ENCODE peak calls at places on chromosomes 3 and 15, in six cellular contexts. N is AG10803; A is NB4; U is pancreas; C is aorta; O is naive thymus-derived CD4-positive, alpha-beta T cell. E is an unnamed sample.

GRCh38 chr15:84903751-84904150 is 19.3 kb downstream of the SLC28A1 start:
- DNase-seq in N (no peak), A (no peak), U (no peak), C (no peak), O (no peak), E (no peak)

GRCh38 chr3:64327039-64327804 is 102.0 kb upstream of the PRICKLE2 start:
- DNase-seq in N (peak; percentile 87), A (no peak), U (no peak), C (peak; percentile 77), O (no peak), E (no peak)

GRCh38 chr15:91186892-91187644 is 87.0 kb downstream of the SV2B start:
- DNase-seq in N (peak; percentile 1), A (peak; percentile 61), U (no peak), C (no peak), O (no peak), E (peak; percentile 42)

GRCh38 chr3:133460809-133461208 is 61.0 kb downstream of the BFSP2 start:
- DNase-seq in N (no peak), A (no peak), U (no peak), C (no peak), O (no peak), E (peak; percentile 65)

GRCh38 chr15:76903251-76903681 is 1.9 kb downstream of the SCAPER start:
- DNase-seq in N (peak; percentile 49), A (peak; percentile 80), U (no peak), C (no peak), O (peak; percentile 15), E (peak; percentile 46)

GRCh38 chr3:127811717-127812116 is 10.6 kb downstream of the MGLL start:
- DNase-seq in N (no peak), A (no peak), U (no peak), C (no peak), O (no peak), E (no peak)

GRCh38 chr3:127448161-127448561 is 142.4 kb downstream of the TPRA1 start:
- DNase-seq in N (peak; percentile 5), A (no peak), U (no peak), C (no peak), O (no peak), E (peak; percentile 9)

GRCh38 chr15:40082195-40082868 is 26.3 kb downstream of the BMF start:
- DNase-seq in N (no peak), A (no peak), U (no peak), C (no peak), O (no peak), E (no peak)

GRCh38 chr15:31392761-31393401 is 66.2 kb downstream of the KLF13 start:
- DNase-seq in N (no peak), A (peak; percentile 37), U (peak; percentile 86), C (peak; percentile 71), O (no peak), E (no peak)

GRCh38 chr15:93173369-93173768 is 84.4 kb upstream of the RGMA start:
- DNase-seq in N (peak; percentile 59), A (no peak), U (no peak), C (no peak), O (no peak), E (no peak)

GRCh38 chr3:41627477-41628087 is 334.3 kb downstream of the ULK4 start:
- DNase-seq in N (no peak), A (no peak), U (no peak), C (no peak), O (no peak), E (no peak)

GRCh38 chr15:79091204-79091867 is 756 bp upstream of the RASGRF1 start:
- DNase-seq in N (no peak), A (peak; percentile 32), U (no peak), C (no peak), O (no peak), E (no peak)

GRCh38 chr3:94130690-94131089 is 67.8 kb downstream of the NSUN3 start:
- DNase-seq in N (no peak), A (no peak), U (no peak), C (no peak), O (no peak), E (no peak)

GRCh38 chr15:67946701-67947100 is 106.9 kb upstream of the RNU6-1 start:
- DNase-seq in N (no peak), A (no peak), U (no peak), C (no peak), O (peak; percentile 2), E (peak; percentile 70)

GRCh38 chr15:80875568-80875967 is 96.4 kb downstream of the CEMIP start:
- DNase-seq in N (no peak), A (no peak), U (no peak), C (peak; percentile 64), O (no peak), E (no peak)

GRCh38 chr3:172156309-172156998 is 117.1 kb downstream of the FNDC3B start:
- DNase-seq in N (no peak), A (no peak), U (peak; percentile 68), C (peak; percentile 63), O (no peak), E (no peak)

GRCh38 chr3:167095976-167096375 is 284.1 kb downstream of the ZBBX start:
- DNase-seq in N (no peak), A (no peak), U (no peak), C (no peak), O (no peak), E (no peak)

GRCh38 chr15:26628879-26629529 is 143.9 kb downstream of the GABRB3 start:
- DNase-seq in N (peak; percentile 71), A (no peak), U (peak; percentile 92), C (peak; percentile 58), O (no peak), E (no peak)

GRCh38 chr15:51095681-51096331 is 1.1 kb upstream of the TNFAIP8L3 start:
- DNase-seq in N (no peak), A (no peak), U (no peak), C (no peak), O (no peak), E (no peak)

GRCh38 chr15:51096976-51097375 is 2.3 kb upstream of the TNFAIP8L3 start:
- DNase-seq in N (no peak), A (no peak), U (no peak), C (no peak), O (no peak), E (no peak)

GRCh38 chr15:51093865-51094605 is 671 bp downstream of the TNFAIP8L3 start:
- DNase-seq in N (peak; percentile 32), A (peak; percentile 58), U (peak; percentile 71), C (peak; percentile 68), O (no peak), E (no peak)

GRCh38 chr15:51093488-51093864 is 1.2 kb downstream of the TNFAIP8L3 start:
- DNase-seq in N (no peak), A (no peak), U (peak; percentile 60), C (no peak), O (no peak), E (no peak)

DNA sequence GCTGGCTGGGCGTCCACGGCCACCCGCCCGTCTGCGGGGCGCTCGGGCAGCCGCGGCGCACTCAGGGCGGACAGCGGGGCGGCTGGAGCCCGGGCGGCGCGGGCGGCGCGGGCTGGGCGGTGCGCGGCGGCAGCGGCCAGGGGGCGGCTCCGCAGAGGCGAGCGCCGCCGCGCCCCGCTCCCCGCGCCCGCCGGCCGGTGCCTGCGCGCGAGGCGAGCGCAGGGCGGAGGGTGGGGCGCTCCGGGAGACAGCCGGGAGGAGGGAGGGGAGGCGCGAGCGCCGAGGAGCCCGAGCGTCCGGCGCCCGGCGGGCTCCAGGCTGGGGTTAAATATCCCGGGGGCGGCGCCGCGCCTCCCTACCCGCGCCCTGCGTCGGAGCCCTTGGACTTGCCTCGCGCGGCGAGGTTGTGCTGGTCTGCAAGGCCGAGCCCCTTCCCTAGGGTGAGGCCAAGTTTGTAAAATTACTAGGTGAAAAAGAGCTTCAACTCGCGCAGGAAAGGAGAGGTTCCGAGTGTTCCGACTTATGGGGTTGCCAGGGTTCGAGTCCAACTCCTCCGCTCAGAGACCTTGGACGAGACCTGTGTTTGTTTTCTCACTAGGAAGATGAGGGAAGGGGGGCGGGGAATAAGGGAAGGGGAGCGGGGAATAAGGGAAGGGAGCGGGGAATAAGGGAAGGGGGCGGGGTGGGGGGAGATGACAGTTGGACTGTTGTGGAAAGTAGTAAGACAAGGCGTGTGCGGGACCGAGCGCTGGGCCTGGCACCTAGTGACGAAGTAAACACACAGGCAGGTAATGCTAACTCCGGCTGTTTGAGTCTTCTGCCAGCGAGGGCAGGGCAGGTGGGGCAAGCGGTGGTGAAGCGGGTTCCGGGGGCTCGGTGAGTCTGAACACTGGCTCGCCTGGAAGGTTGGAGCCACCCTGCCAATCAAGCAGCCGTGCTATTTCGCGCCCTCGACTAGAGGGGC is at the start of gene TNFAIP8L3:
- DNase-seq in N (no peak), A (peak; percentile 39), U (peak; percentile 54), C (peak; percentile 66), O (no peak), E (no peak)
- H3K4me3 ChIP-seq in N (peak within 1 kb of the TSS; percentile 66), A (peak within 1 kb of the TSS; percentile 44), U (peak within 1 kb of the TSS; percentile 18), C (peak within 1 kb of the TSS; percentile 71), O (no peak within 1 kb of the TSS), E (no peak within 1 kb of the TSS)

DNA sequence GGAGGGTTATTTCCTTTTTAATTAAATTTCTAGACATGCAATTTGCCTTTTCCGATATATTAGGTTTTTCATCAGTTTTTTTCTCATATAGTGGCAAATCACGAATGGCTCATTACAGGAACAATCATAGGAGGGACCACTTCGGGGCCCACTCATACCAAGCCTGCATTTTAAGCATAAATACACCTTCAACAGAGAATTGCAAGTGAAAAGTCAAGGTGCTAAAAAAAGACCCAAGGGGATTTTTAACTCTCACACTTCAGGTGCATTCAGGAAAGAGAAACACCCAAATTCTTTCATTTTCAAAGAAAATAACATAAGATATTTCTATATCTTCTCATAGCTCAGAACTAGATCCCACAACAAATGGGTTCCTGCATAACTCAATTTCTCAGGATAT is 979.6 kb upstream of the NR2F2 start:
- DNase-seq in N (no peak), A (no peak), U (no peak), C (no peak), O (no peak), E (no peak)
- H3K4me3 ChIP-seq in N (no peak overlapping the region), A (no peak overlapping the region), U (no peak overlapping the region), C (no peak overlapping the region), O (no peak overlapping the region), E (no peak overlapping the region)

DNA sequence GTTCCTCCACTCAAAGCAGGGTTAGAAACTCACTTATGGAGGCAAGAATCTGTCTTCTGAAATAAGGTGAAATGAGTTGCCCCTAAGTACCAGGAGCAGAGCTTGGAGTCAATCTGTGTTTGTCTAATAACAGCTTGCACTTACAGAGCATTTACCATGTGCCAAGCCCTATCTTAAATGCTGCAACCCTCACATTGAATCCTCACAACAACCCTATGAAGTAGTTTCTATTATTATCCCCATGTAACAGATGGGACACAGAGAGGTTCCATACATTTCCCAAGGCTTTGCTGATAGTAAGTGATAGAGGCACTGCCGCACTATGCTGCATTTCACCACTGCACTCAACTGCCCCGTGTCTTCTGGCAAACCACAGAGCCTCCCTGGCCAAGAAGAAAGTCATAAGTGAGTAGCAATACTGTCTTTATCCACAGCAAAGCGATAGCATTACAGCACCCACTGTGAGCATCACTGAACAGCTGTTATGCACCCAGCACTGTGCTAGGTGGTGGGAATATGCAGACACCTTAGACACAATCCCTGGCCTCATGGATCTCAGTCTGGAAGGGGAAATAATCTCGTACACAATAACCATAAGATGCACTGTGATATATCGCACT is 141.5 kb downstream of the SSR3 start:
- DNase-seq in N (no peak), A (no peak), U (no peak), C (no peak), O (no peak), E (no peak)
- H3K4me3 ChIP-seq in N (no peak overlapping the region), A (no peak overlapping the region), U (no peak overlapping the region), C (no peak overlapping the region), O (no peak overlapping the region), E (no peak overlapping the region)

GRCh38 chr3:23044463-23044862 is 158.7 kb upstream of the UBE2E2 start:
- DNase-seq in N (no peak), A (no peak), U (no peak), C (no peak), O (no peak), E (no peak)

GRCh38 chr3:23036728-23037127 is 166.4 kb upstream of the UBE2E2 start:
- DNase-seq in N (no peak), A (no peak), U (no peak), C (no peak), O (no peak), E (no peak)

GRCh38 chr3:23046536-23046935 is 156.6 kb upstream of the UBE2E2 start:
- DNase-seq in N (no peak), A (no peak), U (no peak), C (no peak), O (no peak), E (no peak)

GRCh38 chr3:23041918-23042696 is 161.0 kb upstream of the UBE2E2 start:
- DNase-seq in N (peak; percentile 33), A (no peak), U (no peak), C (peak; percentile 60), O (no peak), E (no peak)
- H3K4me3 ChIP-seq in N (no peak overlapping the region), A (no peak overlapping the region), U (no peak overlapping the region), C (no peak overlapping the region), O (no peak overlapping the region), E (no peak overlapping the region)

E was measured in Jurkat, Clone E6-1.